ENCODE peak calls at places on chromosomes 3 and 15, in six cellular contexts. One of them, this sample, is unnamed.

GRCh38 chr3:119559441-119559963 is at the start of gene CD80:
- DNase-seq in hepatic stellate cell: peak
- DNase-seq in choroid plexus epithelial cell: peak
- DNase-seq in colonic mucosa: peak
- DNase-seq in B cell: peak
- DNase-seq in Peyer's patch: peak
- DNase-seq in this sample: peak

GRCh38 chr3:42764561-42765295 is 8.3 kb downstream of the CCDC13 start:
- DNase-seq in hepatic stellate cell: no peak
- DNase-seq in choroid plexus epithelial cell: no peak
- DNase-seq in colonic mucosa: peak
- DNase-seq in B cell: no peak
- DNase-seq in Peyer's patch: no peak
- DNase-seq in this sample: no peak

GRCh38 chr3:144363856-144364255 is 392.2 kb downstream of the DIPK2A start:
- DNase-seq in hepatic stellate cell: no peak
- DNase-seq in choroid plexus epithelial cell: no peak
- DNase-seq in colonic mucosa: no peak
- DNase-seq in B cell: no peak
- DNase-seq in Peyer's patch: no peak
- DNase-seq in this sample: no peak

GRCh38 chr3:16119887-16120286 is 54.6 kb upstream of the GALNT15 start:
- DNase-seq in hepatic stellate cell: no peak
- DNase-seq in choroid plexus epithelial cell: no peak
- DNase-seq in colonic mucosa: no peak
- DNase-seq in B cell: no peak
- DNase-seq in Peyer's patch: no peak
- DNase-seq in this sample: no peak

GRCh38 chr3:449711-450110 is 253.1 kb downstream of the CHL1 start:
- DNase-seq in hepatic stellate cell: no peak
- DNase-seq in choroid plexus epithelial cell: no peak
- DNase-seq in colonic mucosa: no peak
- DNase-seq in B cell: no peak
- DNase-seq in Peyer's patch: no peak
- DNase-seq in this sample: no peak

GRCh38 chr3:57918123-57918837 is 89.9 kb upstream of the FLNB start:
- DNase-seq in hepatic stellate cell: peak
- DNase-seq in choroid plexus epithelial cell: peak
- DNase-seq in colonic mucosa: no peak
- DNase-seq in B cell: no peak
- DNase-seq in Peyer's patch: no peak
- DNase-seq in this sample: no peak

GRCh38 chr15:33526532-33526931 is 215.8 kb downstream of the RYR3 start:
- DNase-seq in hepatic stellate cell: no peak
- DNase-seq in choroid plexus epithelial cell: no peak
- DNase-seq in colonic mucosa: no peak
- DNase-seq in B cell: no peak
- DNase-seq in Peyer's patch: no peak
- DNase-seq in this sample: no peak

GRCh38 chr3:75171632-75172230 is 492.4 kb upstream of the FRG2C start:
- DNase-seq in hepatic stellate cell: no peak
- DNase-seq in choroid plexus epithelial cell: peak
- DNase-seq in colonic mucosa: no peak
- DNase-seq in B cell: no peak
- DNase-seq in Peyer's patch: no peak
- DNase-seq in this sample: no peak

GRCh38 chr15:93483923-93484322 is 394.9 kb upstream of the RGMA start:
- DNase-seq in hepatic stellate cell: no peak
- DNase-seq in choroid plexus epithelial cell: no peak
- DNase-seq in colonic mucosa: no peak
- DNase-seq in B cell: no peak
- DNase-seq in Peyer's patch: no peak
- DNase-seq in this sample: no peak

GRCh38 chr3:160486459-160486869 is 36.9 kb upstream of the TRIM59 start:
- DNase-seq in hepatic stellate cell: no peak
- DNase-seq in choroid plexus epithelial cell: peak
- DNase-seq in colonic mucosa: no peak
- DNase-seq in B cell: no peak
- DNase-seq in Peyer's patch: no peak
- DNase-seq in this sample: no peak

GRCh38 chr15:70098461-70099166 is 897 bp upstream of the TLE3 start:
- DNase-seq in hepatic stellate cell: no peak
- DNase-seq in choroid plexus epithelial cell: no peak
- DNase-seq in colonic mucosa: peak
- DNase-seq in B cell: no peak
- DNase-seq in Peyer's patch: peak
- DNase-seq in this sample: peak